ENCODE peak calls at places on chromosomes 11 and 22, in four cellular contexts. C is kidney epithelial cell, A is GM12865, L is Kasumi-1. X is an unnamed sample.

GRCh38 chr22:41919357-41920224 is 4.7 kb upstream of the SHISA8 start:
- DNase-seq in C (no peak), A (peak; percentile 93), L (peak; percentile 15), X (no peak)

GRCh38 chr22:26450453-26451185 is 21.6 kb downstream of the ASPHD2 start:
- DNase-seq in C (no peak), A (no peak), L (no peak), X (no peak)

GRCh38 chr11:848380-848931 is 5.8 kb downstream of the TSPAN4 start:
- DNase-seq in C (no peak), A (peak; percentile 58), L (peak; percentile 66), X (no peak)

GRCh38 chr11:81967242-81967641 is 766.4 kb downstream of the FAM181B start:
- DNase-seq in C (no peak), A (no peak), L (no peak), X (no peak)

GRCh38 chr11:35990170-35990569 is 46.3 kb downstream of the LDLRAD3 start:
- DNase-seq in C (no peak), A (no peak), L (no peak), X (no peak)

GRCh38 chr22:44685384-44686056 is 16.5 kb upstream of the PRR5 start:
- DNase-seq in C (no peak), A (peak; percentile 85), L (no peak), X (no peak)

GRCh38 chr22:35622132-35622913 is 5.2 kb upstream of the MB start:
- DNase-seq in C (no peak), A (no peak), L (no peak), X (no peak)

GRCh38 chr11:121931748-121932352 is 184.2 kb downstream of the BLID start:
- DNase-seq in C (no peak), A (no peak), L (no peak), X (no peak)

GRCh38 chr11:102733232-102733875 is 8.6 kb upstream of the MMP8 start:
- DNase-seq in C (peak; percentile 16), A (peak; percentile 72), L (peak; percentile 65), X (peak; percentile 4)

X was measured in globus pallidus.